ENCODE peak calls at places on chromosomes 12 and 14, in ten cellular contexts. One of them, this sample, is unnamed.
A peak's percentile ranks its signal among the peaks of the same experiment; 100 is the strongest.

GRCh38 chr12:106084048-106084671 is 54.6 kb downstream of the NUAK1 start:
- DNase-seq in neural progenitor cell: peak; percentile 90
- DNase-seq in right atrium auricular region: no peak
- DNase-seq in AG09309: peak; percentile 84
- DNase-seq in A549: peak; percentile 71
- DNase-seq in foreskin fibroblast: peak; percentile 76
- DNase-seq in CD8-positive, alpha-beta T cell: no peak
- DNase-seq in heart right ventricle: no peak
- DNase-seq in upper lobe of right lung: no peak
- DNase-seq in mammary epithelial cell: peak; percentile 47
- DNase-seq in this sample: peak; percentile 94

GRCh38 chr14:66649515-66649914 is 141.6 kb downstream of the GPHN start:
- DNase-seq in mammary epithelial cell: no peak
- DNase-seq in CD8-positive, alpha-beta T cell: no peak
- DNase-seq in right atrium auricular region: no peak
- DNase-seq in foreskin fibroblast: no peak
- DNase-seq in heart right ventricle: no peak
- DNase-seq in A549: no peak
- DNase-seq in AG09309: no peak
- DNase-seq in neural progenitor cell: no peak
- DNase-seq in upper lobe of right lung: no peak
- DNase-seq in this sample: no peak

GRCh38 chr12:57037264-57037663 is 12.7 kb downstream of the MYO1A start:
- DNase-seq in A549: no peak
- DNase-seq in right atrium auricular region: no peak
- DNase-seq in mammary epithelial cell: no peak
- DNase-seq in upper lobe of right lung: no peak
- DNase-seq in AG09309: no peak
- DNase-seq in CD8-positive, alpha-beta T cell: no peak
- DNase-seq in neural progenitor cell: no peak
- DNase-seq in foreskin fibroblast: no peak
- DNase-seq in heart right ventricle: no peak
- DNase-seq in this sample: no peak

GRCh38 chr14:21525571-21525970 is 575 bp downstream of the SALL2 start:
- DNase-seq in A549: no peak
- DNase-seq in mammary epithelial cell: no peak
- DNase-seq in neural progenitor cell: peak; percentile 59
- DNase-seq in CD8-positive, alpha-beta T cell: no peak
- DNase-seq in AG09309: no peak
- DNase-seq in right atrium auricular region: no peak
- DNase-seq in heart right ventricle: no peak
- DNase-seq in foreskin fibroblast: peak; percentile 49
- DNase-seq in upper lobe of right lung: no peak
- DNase-seq in this sample: no peak

GRCh38 chr14:52876806-52877205 is 74.0 kb downstream of the FERMT2 start:
- DNase-seq in A549: no peak
- DNase-seq in AG09309: no peak
- DNase-seq in upper lobe of right lung: no peak
- DNase-seq in mammary epithelial cell: no peak
- DNase-seq in neural progenitor cell: no peak
- DNase-seq in foreskin fibroblast: no peak
- DNase-seq in CD8-positive, alpha-beta T cell: no peak
- DNase-seq in right atrium auricular region: no peak
- DNase-seq in heart right ventricle: no peak
- DNase-seq in this sample: no peak

GRCh38 chr14:24185015-24185414 is 3.6 kb downstream of the IPO4 start:
- DNase-seq in A549: no peak
- DNase-seq in CD8-positive, alpha-beta T cell: no peak
- DNase-seq in upper lobe of right lung: no peak
- DNase-seq in heart right ventricle: no peak
- DNase-seq in right atrium auricular region: no peak
- DNase-seq in foreskin fibroblast: no peak
- DNase-seq in AG09309: no peak
- DNase-seq in mammary epithelial cell: no peak
- DNase-seq in neural progenitor cell: no peak
- DNase-seq in this sample: no peak

GRCh38 chr12:42524716-42525115 is 64.8 kb downstream of the PRICKLE1 start:
- DNase-seq in AG09309: no peak
- DNase-seq in CD8-positive, alpha-beta T cell: no peak
- DNase-seq in heart right ventricle: no peak
- DNase-seq in mammary epithelial cell: no peak
- DNase-seq in right atrium auricular region: no peak
- DNase-seq in A549: no peak
- DNase-seq in neural progenitor cell: no peak
- DNase-seq in foreskin fibroblast: no peak
- DNase-seq in upper lobe of right lung: no peak
- DNase-seq in this sample: no peak

GRCh38 chr12:58117201-58117600 is 175.8 kb downstream of the ATP23 start:
- DNase-seq in foreskin fibroblast: no peak
- DNase-seq in upper lobe of right lung: no peak
- DNase-seq in heart right ventricle: no peak
- DNase-seq in CD8-positive, alpha-beta T cell: no peak
- DNase-seq in mammary epithelial cell: no peak
- DNase-seq in neural progenitor cell: no peak
- DNase-seq in right atrium auricular region: no peak
- DNase-seq in A549: no peak
- DNase-seq in AG09309: no peak
- DNase-seq in this sample: no peak

GRCh38 chr12:57173089-57173488 is 25.7 kb upstream of the LRP1-AS start:
- DNase-seq in foreskin fibroblast: peak; percentile 55
- DNase-seq in AG09309: no peak
- DNase-seq in CD8-positive, alpha-beta T cell: no peak
- DNase-seq in A549: peak; percentile 47
- DNase-seq in neural progenitor cell: peak; percentile 71
- DNase-seq in mammary epithelial cell: no peak
- DNase-seq in upper lobe of right lung: no peak
- DNase-seq in right atrium auricular region: no peak
- DNase-seq in heart right ventricle: no peak
- DNase-seq in this sample: no peak

GRCh38 chr12:14854586-14855163 is 11.3 kb upstream of the ART4 start:
- DNase-seq in neural progenitor cell: no peak
- DNase-seq in heart right ventricle: no peak
- DNase-seq in upper lobe of right lung: no peak
- DNase-seq in A549: no peak
- DNase-seq in right atrium auricular region: no peak
- DNase-seq in CD8-positive, alpha-beta T cell: no peak
- DNase-seq in AG09309: no peak
- DNase-seq in foreskin fibroblast: peak; percentile 75
- DNase-seq in mammary epithelial cell: no peak
- DNase-seq in this sample: no peak

DNA sequence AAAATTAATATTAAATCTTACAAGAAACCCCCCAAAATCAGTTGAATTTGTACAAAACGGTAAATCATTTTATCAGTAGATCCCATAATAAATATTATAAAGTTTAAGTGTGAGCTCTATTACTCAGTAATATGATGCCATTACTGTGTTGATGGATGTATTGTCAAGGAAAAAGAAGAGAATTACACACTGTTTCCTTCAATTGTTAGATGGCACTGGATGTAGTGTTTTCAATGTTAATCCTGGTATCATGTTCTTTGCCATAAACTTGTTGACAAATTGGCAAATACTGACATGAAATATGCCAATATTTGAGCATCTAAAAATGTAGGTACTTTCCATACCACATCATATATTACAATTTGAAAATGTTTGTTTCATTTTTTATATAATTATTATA is 101.6 kb downstream of the NTS start:
- DNase-seq in heart right ventricle: no peak
- DNase-seq in A549: no peak
- DNase-seq in mammary epithelial cell: no peak
- DNase-seq in AG09309: no peak
- DNase-seq in right atrium auricular region: no peak
- DNase-seq in upper lobe of right lung: no peak
- DNase-seq in CD8-positive, alpha-beta T cell: no peak
- DNase-seq in neural progenitor cell: no peak
- DNase-seq in foreskin fibroblast: no peak
- DNase-seq in this sample: no peak
- TF ChIP-seq CTCF in heart right ventricle: no peak
- TF ChIP-seq CTCF in A549: no peak
- TF ChIP-seq CTCF in mammary epithelial cell: no peak
- TF ChIP-seq CTCF in AG09309: no peak
- TF ChIP-seq CTCF in right atrium auricular region: no peak
- TF ChIP-seq CTCF in upper lobe of right lung: no peak
- TF ChIP-seq CTCF in CD8-positive, alpha-beta T cell: no peak
- TF ChIP-seq CTCF in neural progenitor cell: no peak
- TF ChIP-seq CTCF in foreskin fibroblast: no peak
- TF ChIP-seq CTCF in this sample: no peak

GRCh38 chr14:61761959-61762786 is at the start of gene SNAPC1:
- DNase-seq in heart right ventricle: peak; percentile 97
- DNase-seq in mammary epithelial cell: peak; percentile 95
- DNase-seq in foreskin fibroblast: peak; percentile 99
- DNase-seq in A549: peak; percentile 97
- DNase-seq in AG09309: peak; percentile 92
- DNase-seq in upper lobe of right lung: peak; percentile 98
- DNase-seq in right atrium auricular region: peak; percentile 98
- DNase-seq in CD8-positive, alpha-beta T cell: peak; percentile 98
- DNase-seq in neural progenitor cell: peak; percentile 100
- DNase-seq in this sample: peak; percentile 95

GRCh38 chr14:61766136-61766535 is 3.9 kb downstream of the SNAPC1 start:
- DNase-seq in neural progenitor cell: no peak
- DNase-seq in heart right ventricle: no peak
- DNase-seq in foreskin fibroblast: no peak
- DNase-seq in upper lobe of right lung: no peak
- DNase-seq in CD8-positive, alpha-beta T cell: no peak
- DNase-seq in mammary epithelial cell: no peak
- DNase-seq in right atrium auricular region: no peak
- DNase-seq in AG09309: no peak
- DNase-seq in A549: no peak
- DNase-seq in this sample: no peak

GRCh38 chr14:61765225-61765943 is 3.2 kb downstream of the SNAPC1 start:
- DNase-seq in upper lobe of right lung: no peak
- DNase-seq in foreskin fibroblast: no peak
- DNase-seq in A549: no peak
- DNase-seq in right atrium auricular region: no peak
- DNase-seq in neural progenitor cell: no peak
- DNase-seq in mammary epithelial cell: no peak
- DNase-seq in heart right ventricle: no peak
- DNase-seq in AG09309: no peak
- DNase-seq in CD8-positive, alpha-beta T cell: no peak
- DNase-seq in this sample: no peak

GRCh38 chr14:61761557-61761956 is 663 bp upstream of the SNAPC1 start:
- DNase-seq in upper lobe of right lung: no peak
- DNase-seq in CD8-positive, alpha-beta T cell: no peak
- DNase-seq in AG09309: no peak
- DNase-seq in foreskin fibroblast: peak; percentile 26
- DNase-seq in neural progenitor cell: no peak
- DNase-seq in heart right ventricle: no peak
- DNase-seq in mammary epithelial cell: no peak
- DNase-seq in A549: no peak
- DNase-seq in right atrium auricular region: no peak
- DNase-seq in this sample: no peak

GRCh38 chr14:61764342-61765122 is 2.3 kb downstream of the SNAPC1 start:
- DNase-seq in right atrium auricular region: no peak
- DNase-seq in AG09309: no peak
- DNase-seq in mammary epithelial cell: no peak
- DNase-seq in A549: no peak
- DNase-seq in foreskin fibroblast: no peak
- DNase-seq in heart right ventricle: no peak
- DNase-seq in CD8-positive, alpha-beta T cell: no peak
- DNase-seq in neural progenitor cell: no peak
- DNase-seq in upper lobe of right lung: no peak
- DNase-seq in this sample: no peak
- H3K4me3 ChIP-seq in right atrium auricular region: peak overlapping the region; percentile 2
- H3K4me3 ChIP-seq in AG09309: no peak overlapping the region
- H3K4me3 ChIP-seq in mammary epithelial cell: no peak overlapping the region
- H3K4me3 ChIP-seq in A549: peak overlapping the region; percentile 80
- H3K4me3 ChIP-seq in foreskin fibroblast: no peak overlapping the region
- H3K4me3 ChIP-seq in heart right ventricle: peak overlapping the region; percentile 80
- H3K4me3 ChIP-seq in CD8-positive, alpha-beta T cell: no peak overlapping the region
- H3K4me3 ChIP-seq in neural progenitor cell: peak overlapping the region; percentile 74
- H3K4me3 ChIP-seq in upper lobe of right lung: no peak overlapping the region
- H3K4me3 ChIP-seq in this sample: peak overlapping the region; percentile 91

GRCh38 chr12:49264873-49265792 is at the start of gene TUBA1C:
- DNase-seq in right atrium auricular region: peak; percentile 95
- DNase-seq in upper lobe of right lung: peak; percentile 98
- DNase-seq in foreskin fibroblast: peak; percentile 99
- DNase-seq in heart right ventricle: peak; percentile 95
- DNase-seq in A549: peak; percentile 97
- DNase-seq in neural progenitor cell: peak; percentile 95
- DNase-seq in mammary epithelial cell: peak; percentile 95
- DNase-seq in AG09309: peak; percentile 84
- DNase-seq in CD8-positive, alpha-beta T cell: peak; percentile 84
- DNase-seq in this sample: peak; percentile 72
- TF ChIP-seq CTCF in right atrium auricular region: no peak
- TF ChIP-seq CTCF in upper lobe of right lung: no peak
- TF ChIP-seq CTCF in foreskin fibroblast: no peak
- TF ChIP-seq CTCF in heart right ventricle: no peak
- TF ChIP-seq CTCF in A549: no peak
- TF ChIP-seq CTCF in neural progenitor cell: no peak
- TF ChIP-seq CTCF in mammary epithelial cell: peak; percentile 14
- TF ChIP-seq CTCF in AG09309: peak; percentile 11
- TF ChIP-seq CTCF in CD8-positive, alpha-beta T cell: no peak
- TF ChIP-seq CTCF in this sample: no peak

GRCh38 chr14:31877333-31877798 is 199.7 kb upstream of the ARHGAP5 start:
- DNase-seq in foreskin fibroblast: peak; percentile 49
- DNase-seq in heart right ventricle: no peak
- DNase-seq in A549: no peak
- DNase-seq in neural progenitor cell: no peak
- DNase-seq in mammary epithelial cell: no peak
- DNase-seq in AG09309: no peak
- DNase-seq in right atrium auricular region: no peak
- DNase-seq in CD8-positive, alpha-beta T cell: no peak
- DNase-seq in upper lobe of right lung: no peak
- DNase-seq in this sample: no peak
- H3K4me3 ChIP-seq in foreskin fibroblast: peak overlapping the region; percentile 3
- H3K4me3 ChIP-seq in heart right ventricle: peak overlapping the region; percentile 21
- H3K4me3 ChIP-seq in A549: no peak overlapping the region
- H3K4me3 ChIP-seq in neural progenitor cell: no peak overlapping the region
- H3K4me3 ChIP-seq in mammary epithelial cell: no peak overlapping the region
- H3K4me3 ChIP-seq in AG09309: no peak overlapping the region
- H3K4me3 ChIP-seq in right atrium auricular region: no peak overlapping the region
- H3K4me3 ChIP-seq in CD8-positive, alpha-beta T cell: no peak overlapping the region
- H3K4me3 ChIP-seq in upper lobe of right lung: peak overlapping the region; percentile 11
- H3K4me3 ChIP-seq in this sample: no peak overlapping the region

GRCh38 chr14:65103150-65103760 is 938 bp upstream of the MAX start:
- DNase-seq in CD8-positive, alpha-beta T cell: peak; percentile 9
- DNase-seq in mammary epithelial cell: no peak
- DNase-seq in AG09309: no peak
- DNase-seq in neural progenitor cell: peak; percentile 47
- DNase-seq in A549: peak; percentile 58
- DNase-seq in foreskin fibroblast: peak; percentile 42
- DNase-seq in heart right ventricle: no peak
- DNase-seq in right atrium auricular region: no peak
- DNase-seq in upper lobe of right lung: no peak
- DNase-seq in this sample: no peak
- TF ChIP-seq CTCF in CD8-positive, alpha-beta T cell: no peak
- TF ChIP-seq CTCF in mammary epithelial cell: peak; percentile 12
- TF ChIP-seq CTCF in AG09309: peak; percentile 20
- TF ChIP-seq CTCF in neural progenitor cell: peak; percentile 16
- TF ChIP-seq CTCF in A549: peak; percentile 43
- TF ChIP-seq CTCF in foreskin fibroblast: peak; percentile 18
- TF ChIP-seq CTCF in heart right ventricle: no peak
- TF ChIP-seq CTCF in right atrium auricular region: no peak
- TF ChIP-seq CTCF in upper lobe of right lung: peak; percentile 11
- TF ChIP-seq CTCF in this sample: peak; percentile 21